ENCODE peak calls at places on chromosome 1, in ten cellular contexts. V, X, L, S, B, I, O, C, K and W are unnamed samples.

GRCh38 chr1:145858238-145858936 is 494 bp downstream of the PIAS3 start:
- DNase-seq in C (no peak), L (peak), K (peak), X (peak), I (no peak), S (no peak), B (peak), V (no peak), O (peak), W (peak)

GRCh38 chr1:17134036-17134435 is 14.8 kb upstream of the PADI2 start:
- DNase-seq in L (no peak), X (no peak), S (no peak), K (no peak), O (no peak), C (no peak), B (no peak), I (no peak), V (no peak), W (no peak)

GRCh38 chr1:52204696-52205095 is 62.8 kb downstream of the ZFYVE9 start:
- DNase-seq in O (no peak), K (no peak), X (no peak), S (no peak), V (no peak), L (no peak), C (no peak), I (no peak), B (no peak), W (no peak)

GRCh38 chr1:170881268-170882265 is 53.8 kb upstream of the MROH9 start:
- DNase-seq in S (peak), B (no peak), O (no peak), I (no peak), L (peak), C (no peak), V (no peak), K (no peak), X (no peak), W (peak)

GRCh38 chr1:24562625-24563024 is 6.7 kb downstream of the NCMAP start:
- DNase-seq in L (peak), O (no peak), K (no peak), X (no peak), V (no peak), I (no peak), B (no peak), C (peak), S (no peak), W (no peak)

GRCh38 chr1:228023294-228023639 is 16.5 kb downstream of the WNT3A start:
- DNase-seq in B (no peak), I (no peak), C (no peak), O (no peak), V (no peak), L (no peak), X (no peak), S (no peak), K (no peak), W (no peak)

GRCh38 chr1:58477390-58477789 is 69.1 kb downstream of the OMA1 start:
- DNase-seq in O (no peak), V (no peak), X (no peak), C (no peak), B (no peak), L (peak), K (no peak), S (no peak), I (no peak), W (peak)

GRCh38 chr1:51819810-51820209 is 58.7 kb downstream of the NRDC start:
- DNase-seq in I (no peak), L (no peak), S (no peak), K (no peak), C (no peak), O (no peak), V (no peak), B (no peak), X (no peak), W (no peak)

GRCh38 chr1:61742620-61743431 is 546 bp downstream of the PATJ start:
- DNase-seq in V (peak), C (peak), K (no peak), S (peak), L (peak), X (peak), I (no peak), O (no peak), B (peak), W (peak)

GRCh38 chr1:160307455-160307854 is 22.5 kb upstream of the PEX19 start:
- DNase-seq in C (no peak), K (no peak), X (peak), B (peak), I (no peak), O (no peak), V (no peak), L (no peak), S (no peak), W (no peak)